ENCODE peak calls at places on chromosomes 16 and 17, in seven cellular contexts. N is choroid plexus epithelial cell, O is tibial artery, T is mucosa of descending colon, P is HCT116, B is lower leg skin, W is fibroblast of the aortic adventitia. L is an unnamed sample.

GRCh38 chr16:263944-264343 is 11.8 kb downstream of the RGS11 start:
- DNase-seq in N (no peak), O (no peak), T (no peak), P (no peak), B (no peak), W (no peak), L (no peak)

GRCh38 chr16:57893559-57894389 is 77.2 kb downstream of the CNGB1 start:
- DNase-seq in N (peak), O (no peak), T (no peak), P (no peak), B (no peak), W (peak), L (peak)

GRCh38 chr17:50920891-50921595 is 54.9 kb upstream of the TOB1 start:
- DNase-seq in N (no peak), O (no peak), T (peak), P (no peak), B (no peak), W (no peak), L (no peak)

GRCh38 chr17:75411328-75412067 is 6.0 kb upstream of the GRB2 start:
- DNase-seq in N (no peak), O (peak), T (no peak), P (no peak), B (peak), W (no peak), L (no peak)

GRCh38 chr17:65229596-65229995 is 92.4 kb downstream of the RGS9 start:
- DNase-seq in N (no peak), O (no peak), T (no peak), P (no peak), B (no peak), W (no peak), L (no peak)

GRCh38 chr16:78915916-78916315 is 684.6 kb downstream of the MAF start:
- DNase-seq in N (no peak), O (no peak), T (no peak), P (no peak), B (no peak), W (no peak), L (no peak)

GRCh38 chr17:72125226-72125651 is 4.4 kb downstream of the SOX9 start:
- DNase-seq in N (no peak), O (no peak), T (no peak), P (no peak), B (no peak), W (no peak), L (peak)

GRCh38 chr16:11198817-11199216 is 57.2 kb downstream of the SOCS1 start:
- DNase-seq in N (no peak), O (no peak), T (peak), P (peak), B (no peak), W (no peak), L (peak)

GRCh38 chr17:49290690-49291326 is 60.2 kb upstream of the PHOSPHO1 start:
- DNase-seq in N (peak), O (no peak), T (no peak), P (peak), B (no peak), W (peak), L (peak)

GRCh38 chr16:23950898-23951297 is 115.1 kb downstream of the PRKCB start:
- DNase-seq in N (no peak), O (no peak), T (no peak), P (no peak), B (peak), W (no peak), L (no peak)

GRCh38 chr16:55189975-55190636 is 133.9 kb upstream of the IRX6 start:
- DNase-seq in N (no peak), O (no peak), T (no peak), P (no peak), B (no peak), W (no peak), L (no peak)

GRCh38 chr17:8377422-8377821 is 918 bp upstream of the KRABD2 start:
- DNase-seq in N (no peak), O (no peak), T (no peak), P (no peak), B (no peak), W (no peak), L (no peak)

GRCh38 chr17:78434455-78435329 is 56.2 kb downstream of the PGS1 start:
- DNase-seq in N (no peak), O (no peak), T (no peak), P (no peak), B (no peak), W (no peak), L (no peak)

GRCh38 chr16:46859719-46860152 is 24.4 kb upstream of the GPT2 start:
- DNase-seq in N (peak), O (no peak), T (no peak), P (peak), B (no peak), W (peak), L (peak)

GRCh38 chr16:30142672-30143346 is 19.8 kb upstream of the MAPK3 start:
- DNase-seq in N (no peak), O (no peak), T (no peak), P (no peak), B (no peak), W (no peak), L (no peak)

GRCh38 chr17:562174-562573 is 152.5 kb downstream of the VPS53 start:
- DNase-seq in N (peak), O (no peak), T (no peak), P (no peak), B (no peak), W (no peak), L (no peak)

GRCh38 chr17:57948555-57949420 is 6.4 kb downstream of the CUEDC1 start:
- DNase-seq in N (peak), O (peak), T (peak), P (peak), B (no peak), W (peak), L (peak)

GRCh38 chr16:5571446-5571845 is 473.9 kb upstream of the EEF2KMT start:
- DNase-seq in N (no peak), O (no peak), T (no peak), P (no peak), B (no peak), W (no peak), L (no peak)

GRCh38 chr17:2266865-2267228 is 36.7 kb downstream of the SMG6 start:
- DNase-seq in N (no peak), O (no peak), T (no peak), P (no peak), B (no peak), W (no peak), L (no peak)

GRCh38 chr16:20598832-20599469 is 22.8 kb upstream of the ACSM2B start:
- DNase-seq in N (no peak), O (no peak), T (no peak), P (no peak), B (no peak), W (no peak), L (no peak)

GRCh38 chr17:4035081-4035680 is 70.9 kb upstream of the ATP2A3 start:
- DNase-seq in N (peak), O (no peak), T (no peak), P (no peak), B (no peak), W (no peak), L (no peak)
- TF ChIP-seq CTCF in N (peak), O (no peak), T (no peak), P (peak), B (no peak), W (no peak), L (no peak)

GRCh38 chr16:15856901-15857778 is at the start of gene MYH11:
- DNase-seq in N (no peak), O (peak), T (peak), P (no peak), B (no peak), W (no peak), L (peak)
- H3K4me3 ChIP-seq in N (peak), O (peak), T (no peak), P (no peak), B (no peak), W (peak), L (peak)

GRCh38 chr17:44069974-44070454 is 521 bp upstream of the G6PC3 start:
- DNase-seq in N (peak), O (no peak), T (no peak), P (peak), B (no peak), W (peak), L (peak)

GRCh38 chr17:44065668-44066203 is 735 bp downstream of the LSM12 start:
- DNase-seq in N (peak), O (no peak), T (peak), P (no peak), B (no peak), W (peak), L (no peak)

GRCh38 chr17:44066204-44066930 is at the start of gene LSM12:
- DNase-seq in N (peak), O (peak), T (peak), P (peak), B (peak), W (peak), L (peak)

GRCh38 chr17:44070455-44071197 is at the start of gene G6PC3:
- DNase-seq in N (peak), O (peak), T (peak), P (peak), B (peak), W (peak), L (peak)

DNA sequence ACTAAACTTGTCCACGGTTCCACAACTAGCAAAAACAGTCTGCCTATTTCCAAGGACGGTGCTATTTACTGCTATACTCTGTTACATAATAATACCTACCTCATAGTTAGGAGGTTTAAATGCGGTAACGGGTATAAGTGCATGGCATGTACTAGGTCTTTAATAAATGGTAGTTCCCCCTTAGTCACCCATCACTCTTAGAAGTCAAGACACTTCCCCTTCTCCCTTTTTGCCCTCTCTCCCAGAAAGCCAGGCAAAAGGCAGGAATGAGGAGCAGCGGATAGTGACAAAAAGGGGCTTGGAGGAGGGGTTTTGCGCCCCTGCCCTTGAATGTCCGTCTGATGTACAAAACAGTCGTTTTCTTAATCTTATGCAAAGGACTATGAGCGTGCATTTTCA is 1.1 kb upstream of the LSM12 start:
- DNase-seq in N (no peak), O (no peak), T (no peak), P (no peak), B (no peak), W (no peak), L (no peak)
- TF ChIP-seq CTCF in N (no peak), O (no peak), T (no peak), P (no peak), B (no peak), W (no peak), L (no peak)

GRCh38 chr16:3036726-3037315 is at the start of gene BICDL2:
- DNase-seq in N (no peak), O (no peak), T (peak), P (no peak), B (no peak), W (no peak), L (no peak)

GRCh38 chr16:3038896-3039295 is 2.2 kb upstream of the BICDL2 start:
- DNase-seq in N (no peak), O (no peak), T (peak), P (no peak), B (no peak), W (no peak), L (no peak)

GRCh38 chr16:3035289-3035971 is 1.3 kb downstream of the BICDL2 start:
- DNase-seq in N (no peak), O (no peak), T (no peak), P (no peak), B (no peak), W (no peak), L (no peak)

GRCh38 chr16:3038256-3038655 is 1.5 kb upstream of the BICDL2 start:
- DNase-seq in N (no peak), O (no peak), T (peak), P (no peak), B (no peak), W (no peak), L (peak)

GRCh38 chr16:3035972-3036725 is 595 bp downstream of the BICDL2 start:
- DNase-seq in N (no peak), O (no peak), T (peak), P (no peak), B (peak), W (no peak), L (no peak)
- H3K4me3 ChIP-seq in N (no peak), O (no peak), T (peak), P (peak), B (no peak), W (no peak), L (peak)

DNA sequence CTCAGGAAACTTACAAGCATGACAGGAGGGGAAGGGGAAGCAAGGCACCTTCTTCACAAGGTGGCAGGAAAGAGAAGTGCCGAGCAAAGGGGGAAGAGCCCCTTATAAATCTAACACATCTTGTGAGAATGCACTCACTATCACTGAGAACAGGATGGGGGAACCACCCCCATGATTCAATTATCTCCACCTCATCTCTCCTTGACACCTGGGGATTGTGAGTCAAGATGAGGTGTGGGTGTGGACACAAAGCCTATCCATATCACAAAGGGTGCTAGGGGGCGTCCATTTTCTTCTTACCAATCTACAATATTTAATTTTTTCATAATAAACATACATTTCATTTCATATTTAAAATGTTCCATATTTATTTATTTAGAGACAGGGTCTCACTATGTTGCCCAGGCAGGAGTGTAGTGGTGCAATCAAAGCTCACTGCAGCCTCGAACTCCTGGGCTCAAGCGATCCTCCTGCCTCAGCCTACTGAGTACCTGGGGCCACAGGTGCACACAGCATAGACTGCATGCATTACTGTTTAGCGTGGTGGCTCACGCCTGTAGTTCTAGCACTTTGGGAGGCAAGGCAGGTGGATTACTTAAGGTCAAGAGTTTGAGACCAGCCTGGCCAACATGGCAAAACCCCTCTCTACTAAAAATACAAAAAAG is 26.5 kb upstream of the FAAP100 start:
- DNase-seq in N (no peak), O (no peak), T (no peak), P (no peak), B (no peak), W (no peak), L (peak)
- TF ChIP-seq CTCF in N (no peak), O (no peak), T (no peak), P (no peak), B (no peak), W (no peak), L (no peak)

DNA sequence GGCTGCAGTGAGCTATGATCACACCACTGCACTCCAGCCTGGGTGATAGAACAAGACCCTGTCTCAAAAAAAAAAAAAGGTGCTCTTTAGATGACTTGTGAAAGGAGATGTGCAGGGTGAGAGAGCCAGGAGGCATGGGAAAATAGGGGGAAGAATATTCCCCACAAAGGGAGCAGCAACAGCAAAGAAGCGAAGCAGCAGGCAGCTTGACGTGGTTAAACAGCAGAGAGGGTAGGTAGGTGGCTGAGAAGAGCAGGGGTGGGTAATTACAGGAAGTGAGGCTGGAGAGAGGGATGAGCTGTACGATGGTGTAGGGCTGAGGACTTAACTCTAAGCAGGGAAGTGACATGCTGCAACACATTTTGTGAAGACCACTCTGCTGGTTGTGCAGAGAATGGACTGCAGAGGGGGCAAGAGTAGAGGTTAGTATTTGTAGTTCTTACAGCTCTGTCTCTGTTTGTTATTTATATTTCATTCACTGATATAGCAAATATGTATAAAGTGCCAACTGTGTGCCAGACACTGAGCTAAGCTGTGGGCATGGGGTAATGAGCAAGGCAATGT is 1.6 kb downstream of the HEATR3 start:
- DNase-seq in N (peak), O (no peak), T (no peak), P (peak), B (no peak), W (peak), L (peak)
- H3K4me3 ChIP-seq in N (peak), O (peak), T (no peak), P (peak), B (no peak), W (peak), L (peak)

L was measured in epithelial cell of esophagus.